ENCODE peak calls at places on chromosome 21, in eight cellular contexts. O is stimulated activated CD8-positive, alpha-beta memory T cell treated with anti-CD3 and anti-CD28 coated beads, Interleukin-15, amount 100 ng/mL, for 4 hours; G is activated effector memory CD4-positive, alpha-beta T cell treated with anti-CD3 and anti-CD28 coated beads, Interleukin-2, amount 50 U/mL, for 16 hours; T is kidney tubule cell; I is B cell; V is activated CD4-positive, alpha-beta T cell treated with anti-CD3 and anti-CD28 coated beads for 1 hour; E is RWPE1; M is T47D. P is an unnamed sample.

GRCh38 chr21:29208666-29209059 is 78.2 kb downstream of the MAP3K7CL start:
- DNase-seq in O (no peak), G (no peak), T (peak), I (no peak), V (no peak), E (no peak), M (no peak), P (no peak)

GRCh38 chr21:36926989-36927695 is 39.3 kb downstream of the HLCS start:
- DNase-seq in O (no peak), G (no peak), T (no peak), I (no peak), V (no peak), E (no peak), M (no peak), P (no peak)

GRCh38 chr21:18164483-18164882 is 80.2 kb upstream of the CHODL start:
- DNase-seq in O (no peak), G (no peak), T (no peak), I (no peak), V (no peak), E (no peak), M (no peak), P (no peak)

GRCh38 chr21:44540741-44541288 is 820 bp upstream of the KRTAP10-1 start:
- DNase-seq in O (no peak), G (no peak), T (no peak), I (no peak), V (no peak), E (no peak), M (no peak), P (no peak)

GRCh38 chr21:46253610-46254124 is 25.1 kb upstream of the LSS start:
- DNase-seq in O (no peak), G (peak), T (no peak), I (no peak), V (no peak), E (no peak), M (no peak), P (no peak)

GRCh38 chr21:29228306-29228705 is 70.4 kb upstream of the BACH1 start:
- DNase-seq in O (no peak), G (no peak), T (no peak), I (no peak), V (no peak), E (no peak), M (no peak), P (no peak)

GRCh38 chr21:45454924-45455315 is 50.0 kb downstream of the COL18A1 start:
- DNase-seq in O (no peak), G (no peak), T (no peak), I (no peak), V (no peak), E (no peak), M (no peak), P (no peak)

GRCh38 chr21:15638856-15639549 is 90.8 kb upstream of the USP25 start:
- DNase-seq in O (no peak), G (no peak), T (peak), I (no peak), V (no peak), E (peak), M (no peak), P (no peak)

GRCh38 chr21:25733859-25734653 is 648 bp downstream of the ATP5PF start:
- DNase-seq in O (no peak), G (peak), T (peak), I (no peak), V (no peak), E (no peak), M (no peak), P (no peak)

GRCh38 chr21:17611414-17612022 is 1.2 kb downstream of the BTG3 start:
- DNase-seq in O (peak), G (peak), T (peak), I (peak), V (peak), E (peak), M (peak), P (peak)

GRCh38 chr21:43733529-43734071 is 14.7 kb downstream of the PDXK start:
- DNase-seq in O (no peak), G (no peak), T (peak), I (peak), V (no peak), E (peak), M (no peak), P (no peak)

GRCh38 chr21:41585199-41585994 is 77.4 kb upstream of the TMPRSS2 start:
- DNase-seq in O (no peak), G (peak), T (no peak), I (no peak), V (no peak), E (no peak), M (no peak), P (no peak)

GRCh38 chr21:35316933-35317332 is 267.8 kb upstream of the RUNX1 start:
- DNase-seq in O (no peak), G (no peak), T (no peak), I (no peak), V (no peak), E (no peak), M (no peak), P (no peak)

P was measured in stimulated activated effector memory CD8-positive, alpha-beta T cell treated with anti-CD3 and anti-CD28 coated beads, Interleukin-12 subunit alpha, Interleukin-12 subunit beta, amount 100 ng/mL, for 72 hours.